ENCODE peak calls at places on chromosomes 2 and 18, in seven cellular contexts. One of them, this sample, is unnamed. For H3K4me1, the result is how much of the 10 kb centered on the place peaks cover.

GRCh38 chr2:24613154-24613814 is 122.2 kb downstream of the NCOA1 start:
- DNase-seq in CD8-positive, alpha-beta memory T cell: peak
- DNase-seq in cardiac muscle cell: peak
- DNase-seq in tibial nerve: no peak
- DNase-seq in upper lobe of right lung: no peak
- DNase-seq in HAP-1: peak
- DNase-seq in neural progenitor cell: peak
- DNase-seq in this sample: peak

GRCh38 chr2:236341066-236341465 is 76.9 kb upstream of the ASB18 start:
- DNase-seq in CD8-positive, alpha-beta memory T cell: no peak
- DNase-seq in cardiac muscle cell: no peak
- DNase-seq in tibial nerve: no peak
- DNase-seq in upper lobe of right lung: no peak
- DNase-seq in HAP-1: no peak
- DNase-seq in neural progenitor cell: no peak
- DNase-seq in this sample: no peak

GRCh38 chr2:17910971-17911370 is 32.5 kb downstream of the KCNS3 start:
- DNase-seq in CD8-positive, alpha-beta memory T cell: no peak
- DNase-seq in cardiac muscle cell: no peak
- DNase-seq in tibial nerve: no peak
- DNase-seq in upper lobe of right lung: no peak
- DNase-seq in HAP-1: no peak
- DNase-seq in neural progenitor cell: no peak
- DNase-seq in this sample: no peak

GRCh38 chr2:71884303-71885042 is 263.2 kb downstream of the CYP26B1 start:
- DNase-seq in CD8-positive, alpha-beta memory T cell: no peak
- DNase-seq in cardiac muscle cell: no peak
- DNase-seq in tibial nerve: no peak
- DNase-seq in upper lobe of right lung: no peak
- DNase-seq in HAP-1: no peak
- DNase-seq in neural progenitor cell: no peak
- DNase-seq in this sample: no peak

GRCh38 chr18:36114738-36115137 is 14.4 kb downstream of the SLC39A6 start:
- DNase-seq in CD8-positive, alpha-beta memory T cell: no peak
- DNase-seq in cardiac muscle cell: no peak
- DNase-seq in tibial nerve: no peak
- DNase-seq in upper lobe of right lung: no peak
- DNase-seq in HAP-1: no peak
- DNase-seq in neural progenitor cell: no peak
- DNase-seq in this sample: no peak

GRCh38 chr2:67008114-67008513 is 389.0 kb upstream of the ETAA1 start:
- DNase-seq in CD8-positive, alpha-beta memory T cell: no peak
- DNase-seq in cardiac muscle cell: no peak
- DNase-seq in tibial nerve: no peak
- DNase-seq in upper lobe of right lung: no peak
- DNase-seq in HAP-1: no peak
- DNase-seq in neural progenitor cell: no peak
- DNase-seq in this sample: no peak

GRCh38 chr2:50347355-50348044 is 684.4 kb downstream of the NRXN1 start:
- DNase-seq in CD8-positive, alpha-beta memory T cell: no peak
- DNase-seq in cardiac muscle cell: peak
- DNase-seq in tibial nerve: no peak
- DNase-seq in upper lobe of right lung: no peak
- DNase-seq in HAP-1: peak
- DNase-seq in neural progenitor cell: peak
- DNase-seq in this sample: no peak

GRCh38 chr2:70991742-70992141 is 2.9 kb downstream of the TEX261 start:
- DNase-seq in CD8-positive, alpha-beta memory T cell: no peak
- DNase-seq in cardiac muscle cell: no peak
- DNase-seq in tibial nerve: no peak
- DNase-seq in upper lobe of right lung: peak
- DNase-seq in HAP-1: no peak
- DNase-seq in neural progenitor cell: no peak
- DNase-seq in this sample: no peak

GRCh38 chr2:178234648-178235047 is 40.3 kb downstream of the OSBPL6 start:
- DNase-seq in CD8-positive, alpha-beta memory T cell: no peak
- DNase-seq in cardiac muscle cell: no peak
- DNase-seq in tibial nerve: no peak
- DNase-seq in upper lobe of right lung: no peak
- DNase-seq in HAP-1: no peak
- DNase-seq in neural progenitor cell: no peak
- DNase-seq in this sample: no peak

GRCh38 chr2:62194558-62195420 is 1.1 kb upstream of the B3GNT2 start:
- DNase-seq in CD8-positive, alpha-beta memory T cell: no peak
- DNase-seq in cardiac muscle cell: no peak
- DNase-seq in tibial nerve: no peak
- DNase-seq in upper lobe of right lung: no peak
- DNase-seq in HAP-1: no peak
- DNase-seq in neural progenitor cell: no peak
- DNase-seq in this sample: no peak

GRCh38 chr2:197163755-197164753 is 146.5 kb downstream of the ANKRD44 start:
- DNase-seq in CD8-positive, alpha-beta memory T cell: no peak
- DNase-seq in cardiac muscle cell: no peak
- DNase-seq in tibial nerve: no peak
- DNase-seq in upper lobe of right lung: no peak
- DNase-seq in HAP-1: no peak
- DNase-seq in neural progenitor cell: peak
- DNase-seq in this sample: peak

GRCh38 chr2:150013011-150013410 is 425.4 kb upstream of the MMADHC start:
- DNase-seq in CD8-positive, alpha-beta memory T cell: no peak
- DNase-seq in cardiac muscle cell: no peak
- DNase-seq in tibial nerve: no peak
- DNase-seq in upper lobe of right lung: no peak
- DNase-seq in HAP-1: no peak
- DNase-seq in neural progenitor cell: no peak
- DNase-seq in this sample: no peak

GRCh38 chr2:36359006-36359580 is 3.5 kb downstream of the CRIM1 start:
- DNase-seq in CD8-positive, alpha-beta memory T cell: no peak
- DNase-seq in cardiac muscle cell: no peak
- DNase-seq in tibial nerve: no peak
- DNase-seq in upper lobe of right lung: no peak
- DNase-seq in HAP-1: no peak
- DNase-seq in neural progenitor cell: no peak
- DNase-seq in this sample: no peak

GRCh38 chr2:5094192-5094591 is 598.0 kb upstream of the SOX11 start:
- DNase-seq in CD8-positive, alpha-beta memory T cell: no peak
- DNase-seq in cardiac muscle cell: no peak
- DNase-seq in tibial nerve: no peak
- DNase-seq in upper lobe of right lung: no peak
- DNase-seq in HAP-1: no peak
- DNase-seq in neural progenitor cell: no peak
- DNase-seq in this sample: no peak

GRCh38 chr2:53234548-53234903 is 533.1 kb upstream of the CHAC2 start:
- DNase-seq in CD8-positive, alpha-beta memory T cell: no peak
- DNase-seq in cardiac muscle cell: no peak
- DNase-seq in tibial nerve: no peak
- DNase-seq in upper lobe of right lung: no peak
- DNase-seq in HAP-1: no peak
- DNase-seq in neural progenitor cell: peak
- DNase-seq in this sample: peak

GRCh38 chr18:52903858-52904257 is 563.9 kb downstream of the DCC start:
- DNase-seq in CD8-positive, alpha-beta memory T cell: no peak
- DNase-seq in cardiac muscle cell: peak
- DNase-seq in tibial nerve: no peak
- DNase-seq in upper lobe of right lung: no peak
- DNase-seq in HAP-1: peak
- DNase-seq in neural progenitor cell: peak
- DNase-seq in this sample: peak

GRCh38 chr18:12420831-12421421 is 13.2 kb downstream of the PRELID3A start:
- DNase-seq in CD8-positive, alpha-beta memory T cell: no peak
- DNase-seq in cardiac muscle cell: peak
- DNase-seq in tibial nerve: no peak
- DNase-seq in upper lobe of right lung: no peak
- DNase-seq in HAP-1: peak
- DNase-seq in neural progenitor cell: peak
- DNase-seq in this sample: no peak

GRCh38 chr2:149902104-149902503 is 314.5 kb upstream of the MMADHC start:
- DNase-seq in CD8-positive, alpha-beta memory T cell: no peak
- DNase-seq in cardiac muscle cell: no peak
- DNase-seq in tibial nerve: no peak
- DNase-seq in upper lobe of right lung: no peak
- DNase-seq in HAP-1: no peak
- DNase-seq in neural progenitor cell: no peak
- DNase-seq in this sample: no peak

GRCh38 chr2:127088706-127089105 is 18.2 kb downstream of the BIN1 start:
- DNase-seq in CD8-positive, alpha-beta memory T cell: no peak
- DNase-seq in cardiac muscle cell: no peak
- DNase-seq in tibial nerve: no peak
- DNase-seq in upper lobe of right lung: no peak
- DNase-seq in HAP-1: no peak
- DNase-seq in neural progenitor cell: no peak
- DNase-seq in this sample: no peak

GRCh38 chr2:190181066-190181681 is 118.6 kb upstream of the MSTN start:
- DNase-seq in CD8-positive, alpha-beta memory T cell: no peak
- DNase-seq in cardiac muscle cell: no peak
- DNase-seq in tibial nerve: no peak
- DNase-seq in upper lobe of right lung: no peak
- DNase-seq in HAP-1: no peak
- DNase-seq in neural progenitor cell: no peak
- DNase-seq in this sample: no peak

GRCh38 chr2:35410431-35411061 is 945.0 kb upstream of the CRIM1 start:
- DNase-seq in CD8-positive, alpha-beta memory T cell: peak
- DNase-seq in cardiac muscle cell: peak
- DNase-seq in tibial nerve: no peak
- DNase-seq in upper lobe of right lung: peak
- DNase-seq in HAP-1: peak
- DNase-seq in neural progenitor cell: peak
- DNase-seq in this sample: no peak

GRCh38 chr2:11896386-11896785 is 150.0 kb downstream of the LPIN1 start:
- DNase-seq in CD8-positive, alpha-beta memory T cell: no peak
- DNase-seq in cardiac muscle cell: no peak
- DNase-seq in tibial nerve: no peak
- DNase-seq in upper lobe of right lung: no peak
- DNase-seq in HAP-1: no peak
- DNase-seq in neural progenitor cell: peak
- DNase-seq in this sample: no peak

GRCh38 chr18:408367-408766 is 92.1 kb downstream of the COLEC12 start:
- DNase-seq in CD8-positive, alpha-beta memory T cell: no peak
- DNase-seq in cardiac muscle cell: no peak
- DNase-seq in tibial nerve: no peak
- DNase-seq in upper lobe of right lung: no peak
- DNase-seq in HAP-1: no peak
- DNase-seq in neural progenitor cell: no peak
- DNase-seq in this sample: no peak

GRCh38 chr2:190431907-190432306 is 23.8 kb downstream of the MFSD6 start:
- DNase-seq in CD8-positive, alpha-beta memory T cell: no peak
- DNase-seq in cardiac muscle cell: no peak
- DNase-seq in tibial nerve: no peak
- DNase-seq in upper lobe of right lung: no peak
- DNase-seq in HAP-1: no peak
- DNase-seq in neural progenitor cell: no peak
- DNase-seq in this sample: no peak

GRCh38 chr2:235026649-235027557 is 75.1 kb downstream of the SH3BP4 start:
- DNase-seq in CD8-positive, alpha-beta memory T cell: no peak
- DNase-seq in cardiac muscle cell: no peak
- DNase-seq in tibial nerve: peak
- DNase-seq in upper lobe of right lung: peak
- DNase-seq in HAP-1: no peak
- DNase-seq in neural progenitor cell: no peak
- DNase-seq in this sample: no peak

DNA sequence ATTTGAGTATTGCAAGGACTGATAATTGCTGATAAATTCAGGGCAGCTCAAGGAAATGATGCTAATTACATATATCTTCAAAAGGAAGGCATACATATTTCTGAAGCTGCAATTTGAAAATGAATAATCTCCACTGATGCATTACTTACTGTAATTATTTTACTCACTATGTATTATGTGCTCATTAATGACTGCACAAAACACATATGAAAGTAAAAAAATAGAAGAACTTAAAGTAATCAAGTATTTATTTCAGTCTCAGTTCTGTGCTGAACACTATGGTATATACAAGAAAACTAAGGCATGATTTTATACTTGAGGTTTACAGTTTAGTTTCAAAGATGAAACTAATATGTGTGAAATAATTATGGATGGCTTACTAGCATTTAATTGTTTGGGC is 9.3 kb downstream of the ACTR3 start:
- DNase-seq in CD8-positive, alpha-beta memory T cell: no peak
- DNase-seq in cardiac muscle cell: no peak
- DNase-seq in tibial nerve: no peak
- DNase-seq in upper lobe of right lung: no peak
- DNase-seq in HAP-1: no peak
- DNase-seq in neural progenitor cell: no peak
- DNase-seq in this sample: no peak
- H3K4me1 ChIP-seq in CD8-positive, alpha-beta memory T cell: half or more
- H3K4me1 ChIP-seq in cardiac muscle cell: under half
- H3K4me1 ChIP-seq in tibial nerve: half or more
- H3K4me1 ChIP-seq in upper lobe of right lung: half or more
- H3K4me1 ChIP-seq in HAP-1: half or more
- H3K4me1 ChIP-seq in neural progenitor cell: under half
- H3K4me1 ChIP-seq in this sample: under half

GRCh38 chr2:219221956-219222518 is 3.3 kb upstream of the ABCB6 start:
- DNase-seq in CD8-positive, alpha-beta memory T cell: no peak
- DNase-seq in cardiac muscle cell: no peak
- DNase-seq in tibial nerve: no peak
- DNase-seq in upper lobe of right lung: no peak
- DNase-seq in HAP-1: no peak
- DNase-seq in neural progenitor cell: no peak
- DNase-seq in this sample: no peak
- H3K4me1 ChIP-seq in CD8-positive, alpha-beta memory T cell: under half
- H3K4me1 ChIP-seq in cardiac muscle cell: under half
- H3K4me1 ChIP-seq in tibial nerve: under half
- H3K4me1 ChIP-seq in upper lobe of right lung: under half
- H3K4me1 ChIP-seq in HAP-1: under half
- H3K4me1 ChIP-seq in neural progenitor cell: under half
- H3K4me1 ChIP-seq in this sample: under half

GRCh38 chr2:174014699-174015070 is 49.5 kb upstream of the SP3 start:
- DNase-seq in CD8-positive, alpha-beta memory T cell: no peak
- DNase-seq in cardiac muscle cell: no peak
- DNase-seq in tibial nerve: no peak
- DNase-seq in upper lobe of right lung: no peak
- DNase-seq in HAP-1: no peak
- DNase-seq in neural progenitor cell: no peak
- DNase-seq in this sample: no peak
- H3K4me1 ChIP-seq in CD8-positive, alpha-beta memory T cell: under half
- H3K4me1 ChIP-seq in cardiac muscle cell: under half
- H3K4me1 ChIP-seq in tibial nerve: under half
- H3K4me1 ChIP-seq in upper lobe of right lung: under half
- H3K4me1 ChIP-seq in HAP-1: under half
- H3K4me1 ChIP-seq in neural progenitor cell: under half
- H3K4me1 ChIP-seq in this sample: under half

GRCh38 chr2:231667497-231667896 is 40.8 kb upstream of the PTMA start:
- DNase-seq in CD8-positive, alpha-beta memory T cell: no peak
- DNase-seq in cardiac muscle cell: no peak
- DNase-seq in tibial nerve: no peak
- DNase-seq in upper lobe of right lung: no peak
- DNase-seq in HAP-1: peak
- DNase-seq in neural progenitor cell: no peak
- DNase-seq in this sample: no peak

GRCh38 chr2:231665208-231665921 is 43.0 kb upstream of the PTMA start:
- DNase-seq in CD8-positive, alpha-beta memory T cell: no peak
- DNase-seq in cardiac muscle cell: no peak
- DNase-seq in tibial nerve: no peak
- DNase-seq in upper lobe of right lung: no peak
- DNase-seq in HAP-1: no peak
- DNase-seq in neural progenitor cell: no peak
- DNase-seq in this sample: no peak

GRCh38 chr2:231666171-231667095 is 41.9 kb upstream of the PTMA start:
- DNase-seq in CD8-positive, alpha-beta memory T cell: no peak
- DNase-seq in cardiac muscle cell: peak
- DNase-seq in tibial nerve: peak
- DNase-seq in upper lobe of right lung: peak
- DNase-seq in HAP-1: peak
- DNase-seq in neural progenitor cell: peak
- DNase-seq in this sample: no peak

GRCh38 chr2:231668981-231669380 is 39.3 kb upstream of the PTMA start:
- DNase-seq in CD8-positive, alpha-beta memory T cell: no peak
- DNase-seq in cardiac muscle cell: no peak
- DNase-seq in tibial nerve: no peak
- DNase-seq in upper lobe of right lung: no peak
- DNase-seq in HAP-1: no peak
- DNase-seq in neural progenitor cell: no peak
- DNase-seq in this sample: no peak

GRCh38 chr2:231667096-231667427 is 41.3 kb upstream of the PTMA start:
- DNase-seq in CD8-positive, alpha-beta memory T cell: no peak
- DNase-seq in cardiac muscle cell: no peak
- DNase-seq in tibial nerve: no peak
- DNase-seq in upper lobe of right lung: no peak
- DNase-seq in HAP-1: no peak
- DNase-seq in neural progenitor cell: no peak
- DNase-seq in this sample: no peak
- H3K4me1 ChIP-seq in CD8-positive, alpha-beta memory T cell: under half
- H3K4me1 ChIP-seq in cardiac muscle cell: under half
- H3K4me1 ChIP-seq in tibial nerve: under half
- H3K4me1 ChIP-seq in upper lobe of right lung: under half
- H3K4me1 ChIP-seq in HAP-1: under half
- H3K4me1 ChIP-seq in neural progenitor cell: under half
- H3K4me1 ChIP-seq in this sample: under half